ENCODE peak calls at places on chromosomes 4 and X, in six cellular contexts. Y, R, C, G, M and T are unnamed samples.

GRCh38 chr4:20431422-20432014 is 179.8 kb downstream of the SLIT2 start:
- DNase-seq in Y (no peak), R (no peak), C (no peak), G (no peak), M (no peak), T (no peak)

GRCh38 chr4:86856896-86857295 is 7.7 kb upstream of the SLC10A6 start:
- DNase-seq in Y (no peak), R (no peak), C (no peak), G (no peak), M (no peak), T (no peak)

GRCh38 chr4:156560701-156561100 is 410.9 kb downstream of the PDGFC start:
- DNase-seq in Y (no peak), R (no peak), C (no peak), G (peak), M (no peak), T (no peak)

GRCh38 chrX:12992544-12993118 is 17.7 kb downstream of the TMSB4X start:
- DNase-seq in Y (no peak), R (no peak), C (no peak), G (no peak), M (no peak), T (no peak)

GRCh38 chr4:96654045-96654444 is 814.2 kb downstream of the PDHA2 start:
- DNase-seq in Y (no peak), R (no peak), C (no peak), G (no peak), M (no peak), T (no peak)

GRCh38 chr4:88443486-88443885 is 13.4 kb upstream of the HERC5 start:
- DNase-seq in Y (no peak), R (no peak), C (no peak), G (no peak), M (no peak), T (no peak)

GRCh38 chr4:8871417-8872401 is at the start of gene HMX1:
- DNase-seq in Y (no peak), R (no peak), C (no peak), G (no peak), M (no peak), T (no peak)

GRCh38 chrX:72245461-72246089 is 6.7 kb upstream of the ERCC6L start:
- DNase-seq in Y (peak), R (peak), C (peak), G (peak), M (peak), T (peak)

GRCh38 chr4:123986268-123986798 is 589.7 kb downstream of the SPRY1 start:
- DNase-seq in Y (no peak), R (peak), C (peak), G (peak), M (no peak), T (peak)